ENCODE peak calls at places on chromosome 21, in five cellular contexts. D, X, N, J and S are unnamed samples.

GRCh38 chr21:33849839-33850238 is 65.8 kb downstream of the ATP5PO start:
- DNase-seq in D (no peak), N (no peak), J (no peak), X (no peak), S (no peak)

GRCh38 chr21:21200103-21200938 is 202.1 kb downstream of the NCAM2 start:
- DNase-seq in J (peak; percentile 31), D (peak; percentile 84), N (peak; percentile 74), X (peak; percentile 27), S (no peak)

GRCh38 chr21:29072873-29073221 is 601 bp downstream of the CCT8 start:
- DNase-seq in J (no peak), N (no peak), D (no peak), X (no peak), S (peak; percentile 17)

GRCh38 chr21:17427831-17428483 is 84.9 kb upstream of the CXADR start:
- DNase-seq in D (no peak), N (no peak), X (no peak), J (no peak), S (no peak)

GRCh38 chr21:17726047-17726446 is 93.1 kb downstream of the C21orf91 start:
- DNase-seq in X (no peak), J (no peak), D (no peak), N (no peak), S (peak; percentile 18)

GRCh38 chr21:28669331-28669730 is 323.3 kb downstream of the LTN1 start:
- DNase-seq in J (no peak), X (no peak), D (no peak), N (no peak), S (no peak)

GRCh38 chr21:16587141-16587570 is 857.4 kb downstream of the USP25 start:
- DNase-seq in D (no peak), N (peak; percentile 77), J (peak; percentile 53), X (peak; percentile 60), S (peak; percentile 77)

GRCh38 chr21:36470294-36470693 is 9.6 kb downstream of the CLDN14 start:
- DNase-seq in J (no peak), D (no peak), X (no peak), N (no peak), S (no peak)

GRCh38 chr21:32844653-32845443 is 73.3 kb upstream of the PAXBP1 start:
- DNase-seq in X (no peak), N (no peak), J (no peak), D (no peak), S (no peak)

GRCh38 chr21:14551741-14552140 is 5.6 kb upstream of the SAMSN1 start:
- DNase-seq in J (no peak), X (no peak), N (no peak), D (no peak), S (no peak)

GRCh38 chr21:39132248-39132647 is 51.0 kb downstream of the PSMG1 start:
- DNase-seq in X (no peak), N (no peak), D (no peak), J (no peak), S (no peak)

GRCh38 chr21:8990326-8991087 is 1530.9 kb upstream of the TPTE start:
- DNase-seq in J (no peak), N (no peak), X (no peak), D (no peak), S (peak; percentile 55)

GRCh38 chr21:16308269-16308668 is 578.5 kb downstream of the USP25 start:
- DNase-seq in X (no peak), N (no peak), J (no peak), D (no peak), S (no peak)

GRCh38 chr21:23887709-23888303 is 1719.5 kb downstream of the MRPL39 start:
- DNase-seq in J (no peak), N (no peak), X (peak; percentile 11), D (no peak), S (no peak)

GRCh38 chr21:15514073-15514946 is 215.5 kb upstream of the USP25 start:
- DNase-seq in D (no peak), J (no peak), N (no peak), X (peak; percentile 52), S (no peak)

GRCh38 chr21:15472108-15472507 is 257.7 kb upstream of the USP25 start:
- DNase-seq in D (no peak), N (no peak), J (no peak), X (no peak), S (no peak)

GRCh38 chr21:15098908-15099307 is 34.1 kb upstream of the NRIP1 start:
- DNase-seq in X (no peak), D (no peak), J (no peak), N (no peak), S (no peak)

GRCh38 chr21:17270234-17270633 is 242.6 kb upstream of the CXADR start:
- DNase-seq in D (peak; percentile 72), J (peak; percentile 20), N (no peak), X (no peak), S (peak; percentile 42)

GRCh38 chr21:37139902-37140301 is 66.8 kb downstream of the TTC3 start:
- DNase-seq in N (no peak), J (no peak), D (no peak), X (no peak), S (no peak)

GRCh38 chr21:36910581-36911307 is 55.7 kb downstream of the HLCS start:
- DNase-seq in N (no peak), D (peak; percentile 54), J (no peak), X (no peak), S (peak; percentile 32)

GRCh38 chr21:33947451-33948095 is 32.0 kb upstream of the ATP5PO start:
- DNase-seq in D (peak; percentile 90), N (peak; percentile 89), J (peak; percentile 44), X (peak; percentile 83), S (peak; percentile 58)

GRCh38 chr21:16634522-16634914 is 878.3 kb upstream of the CXADR start:
- DNase-seq in X (no peak), J (no peak), N (no peak), D (no peak), S (no peak)

GRCh38 chr21:29075706-29076447 is 2.4 kb upstream of the CCT8 start:
- DNase-seq in N (no peak), D (no peak), X (no peak), J (no peak), S (no peak)

GRCh38 chr21:38831526-38832467 is 26.1 kb downstream of the ETS2 start:
- DNase-seq in D (peak; percentile 95), N (peak; percentile 91), J (peak; percentile 48), X (peak; percentile 78), S (no peak)

GRCh38 chr21:32920474-32920873 is 105.3 kb upstream of the OLIG2 start:
- DNase-seq in D (no peak), N (no peak), X (no peak), J (no peak), S (no peak)

GRCh38 chr21:25733859-25734653 is 648 bp downstream of the ATP5PF start:
- DNase-seq in D (no peak), J (no peak), X (no peak), N (no peak), S (peak; percentile 24)

GRCh38 chr21:22993144-22993543 is 1994.9 kb downstream of the NCAM2 start:
- DNase-seq in N (no peak), D (no peak), J (no peak), X (no peak), S (no peak)

GRCh38 chr21:20997633-20998455 is at the start of gene NCAM2:
- DNase-seq in N (peak; percentile 69), D (peak; percentile 73), X (peak; percentile 64), J (peak; percentile 79), S (peak; percentile 90)

GRCh38 chr21:45932922-45933502 is 48.6 kb upstream of the COL6A1 start:
- DNase-seq in D (no peak), J (no peak), N (no peak), X (no peak), S (no peak)

GRCh38 chr21:45934071-45934470 is 47.5 kb upstream of the COL6A1 start:
- DNase-seq in D (no peak), J (no peak), N (no peak), X (no peak), S (no peak)

GRCh38 chr21:45937721-45938452 is 43.7 kb upstream of the COL6A1 start:
- DNase-seq in D (no peak), X (no peak), N (no peak), J (no peak), S (no peak)

GRCh38 chr21:45934570-45934969 is 47.0 kb upstream of the COL6A1 start:
- DNase-seq in X (no peak), N (no peak), D (no peak), J (no peak), S (no peak)

DNA sequence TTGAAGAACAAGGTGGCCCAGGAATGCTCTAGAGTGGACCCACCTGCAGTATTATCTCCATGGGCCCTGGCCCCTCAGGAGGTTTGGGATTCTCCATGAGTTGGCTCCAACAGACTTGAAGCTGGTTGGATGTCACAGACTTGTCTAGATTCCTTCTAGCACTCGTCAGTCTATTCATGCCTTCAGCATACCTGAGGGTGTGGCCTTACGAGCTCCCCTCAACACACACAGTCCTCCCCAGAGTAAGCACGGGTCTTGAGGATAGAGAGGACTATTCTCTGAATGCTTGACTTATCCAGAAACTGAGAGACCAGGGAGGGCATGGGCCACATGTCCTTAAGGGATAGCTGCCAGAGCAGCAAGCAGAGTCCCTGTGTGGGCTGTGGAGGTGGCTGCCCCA is 45.9 kb upstream of the COL6A1 start:
- DNase-seq in N (no peak), J (no peak), D (no peak), X (no peak), S (no peak)
- TF ChIP-seq CTCF in N (no peak), J (no peak), D (no peak), X (no peak), S (no peak)

GRCh38 chr21:43926196-43926595 is 61.2 kb downstream of the AGPAT3 start:
- DNase-seq in N (no peak), X (no peak), J (peak; percentile 11), D (no peak), S (no peak)
- H3K4me1 ChIP-seq in N (no peaks in the 10 kb centered on the region), X (peaks cover 34% of the 10 kb centered on the region), J (peaks cover 97% of the 10 kb centered on the region), D (no peaks in the 10 kb centered on the region), S (peaks cover 8% of the 10 kb centered on the region)

DNA sequence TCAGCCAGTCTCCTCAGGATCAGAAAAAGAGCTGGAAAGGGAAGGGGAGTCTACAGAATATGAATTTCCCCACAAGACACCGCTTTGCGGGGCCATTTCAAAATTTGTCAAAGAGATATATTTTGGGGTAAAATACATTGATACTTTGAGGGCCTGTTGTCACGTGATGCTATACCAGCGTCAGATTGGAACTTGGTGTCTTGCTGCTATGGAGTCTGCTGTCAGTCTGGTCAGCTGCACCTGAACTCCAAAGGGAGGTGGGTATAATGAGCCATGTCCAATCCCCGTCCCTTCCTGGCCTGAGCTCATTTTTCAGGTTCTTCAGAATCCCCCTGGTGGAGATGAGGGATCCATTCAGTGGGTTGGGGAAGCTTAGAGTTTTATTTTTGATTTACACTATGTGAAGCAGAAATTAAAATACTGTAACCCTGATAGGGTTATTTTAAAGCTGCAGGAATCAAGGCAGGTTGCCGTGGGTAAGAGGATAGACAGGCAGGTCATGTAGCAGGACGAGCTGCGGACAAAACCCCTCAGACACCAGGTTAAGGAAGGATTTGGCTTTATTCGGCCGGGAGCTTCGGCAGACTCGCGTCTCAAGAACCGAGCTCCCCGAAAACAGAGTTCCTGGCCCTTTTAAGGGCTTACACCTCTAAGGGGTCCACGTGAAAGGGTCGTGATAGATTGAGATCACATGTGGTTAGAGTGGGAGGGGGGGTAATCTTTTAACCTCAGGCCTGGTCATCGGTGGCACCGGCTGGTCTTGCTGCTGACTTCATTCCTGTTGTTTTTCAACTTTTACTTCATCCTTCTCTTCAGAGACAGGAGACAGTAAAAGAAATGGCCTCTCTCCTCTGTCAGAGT is 2.2 kb upstream of the POFUT2 start:
- DNase-seq in N (peak; percentile 54), J (no peak), X (no peak), D (peak; percentile 50), S (peak; percentile 27)
- TF ChIP-seq CTCF in N (no peak), J (no peak), X (peak; percentile 36), D (no peak), S (peak; percentile 47)

DNA sequence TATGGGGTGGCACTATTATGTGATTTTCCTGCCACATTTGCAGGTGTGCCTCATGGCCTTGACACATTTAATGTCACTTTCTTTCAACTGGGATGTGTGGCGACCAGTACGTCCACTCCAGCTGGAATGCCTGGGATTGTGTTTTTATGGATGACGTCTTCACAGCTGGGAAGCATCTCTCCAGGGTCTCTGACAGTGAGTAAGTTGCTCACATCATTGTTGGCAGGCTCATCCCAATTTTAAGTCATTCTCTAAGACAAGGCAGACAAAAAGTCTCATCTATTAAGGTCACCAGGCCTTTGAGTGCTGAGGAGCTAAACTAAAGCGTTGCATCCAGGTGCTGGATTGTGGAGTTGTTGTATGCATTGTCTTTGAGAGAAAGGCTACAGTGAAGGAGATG is 43.3 kb downstream of the RUNX1 start:
- DNase-seq in D (no peak), N (no peak), J (no peak), X (no peak), S (no peak)
- H3K4me1 ChIP-seq in D (no peaks in the 10 kb centered on the region), N (no peaks in the 10 kb centered on the region), J (no peaks in the 10 kb centered on the region), X (peaks cover 5% of the 10 kb centered on the region), S (no peaks in the 10 kb centered on the region)